ENCODE peak calls at places on chromosomes 12 and 14, in ten cellular contexts. One of them, this sample, is unnamed.
A peak's percentile ranks its signal among the peaks of the same experiment; 100 is the strongest.

GRCh38 chr12:122865268-122866231 is 30.3 kb downstream of the HIP1R start:
- DNase-seq in CD8-positive, alpha-beta T cell: no peak
- DNase-seq in activated T-helper 1 cell treated with anti-CD3 and anti-CD28 coated beads, Interleukin-12 subunit alpha, Interleukin-12 subunit beta, Interleukin-2, Interleukin-4 antibody, amounts not matched to agents 30 ng/mL and 10 ng/mL and 1 ng/mL, durations not matched to agents 14 hours and 24 hours and 36 hours: no peak
- DNase-seq in Panc1: no peak
- DNase-seq in effector memory CD8-positive, alpha-beta T cell: no peak
- DNase-seq in HEK293T: no peak
- DNase-seq in Kasumi-1: peak; percentile 15
- DNase-seq in NCI-H748 treated with DMSO at 0.1 percent for 48 hours: no peak
- DNase-seq in dorsolateral prefrontal cortex: no peak
- DNase-seq in left colon: peak; percentile 58
- DNase-seq in this sample: no peak

GRCh38 chr14:70707138-70708038 is 65.7 kb downstream of the TTC9 start:
- DNase-seq in left colon: no peak
- DNase-seq in activated T-helper 1 cell treated with anti-CD3 and anti-CD28 coated beads, Interleukin-12 subunit alpha, Interleukin-12 subunit beta, Interleukin-2, Interleukin-4 antibody, amounts not matched to agents 30 ng/mL and 10 ng/mL and 1 ng/mL, durations not matched to agents 14 hours and 24 hours and 36 hours: no peak
- DNase-seq in HEK293T: no peak
- DNase-seq in Panc1: no peak
- DNase-seq in effector memory CD8-positive, alpha-beta T cell: no peak
- DNase-seq in dorsolateral prefrontal cortex: peak; percentile 33
- DNase-seq in NCI-H748 treated with DMSO at 0.1 percent for 48 hours: no peak
- DNase-seq in Kasumi-1: peak; percentile 36
- DNase-seq in CD8-positive, alpha-beta T cell: no peak
- DNase-seq in this sample: peak; percentile 24

GRCh38 chr12:82608706-82609105 is 78.0 kb upstream of the TMTC2 start:
- DNase-seq in left colon: no peak
- DNase-seq in dorsolateral prefrontal cortex: no peak
- DNase-seq in effector memory CD8-positive, alpha-beta T cell: no peak
- DNase-seq in Panc1: no peak
- DNase-seq in Kasumi-1: no peak
- DNase-seq in CD8-positive, alpha-beta T cell: no peak
- DNase-seq in activated T-helper 1 cell treated with anti-CD3 and anti-CD28 coated beads, Interleukin-12 subunit alpha, Interleukin-12 subunit beta, Interleukin-2, Interleukin-4 antibody, amounts not matched to agents 30 ng/mL and 10 ng/mL and 1 ng/mL, durations not matched to agents 14 hours and 24 hours and 36 hours: no peak
- DNase-seq in HEK293T: no peak
- DNase-seq in NCI-H748 treated with DMSO at 0.1 percent for 48 hours: no peak
- DNase-seq in this sample: no peak

GRCh38 chr12:54439521-54440255 is 20.6 kb upstream of the ITGA5 start:
- DNase-seq in Panc1: no peak
- DNase-seq in CD8-positive, alpha-beta T cell: no peak
- DNase-seq in activated T-helper 1 cell treated with anti-CD3 and anti-CD28 coated beads, Interleukin-12 subunit alpha, Interleukin-12 subunit beta, Interleukin-2, Interleukin-4 antibody, amounts not matched to agents 30 ng/mL and 10 ng/mL and 1 ng/mL, durations not matched to agents 14 hours and 24 hours and 36 hours: no peak
- DNase-seq in HEK293T: peak; percentile 72
- DNase-seq in dorsolateral prefrontal cortex: no peak
- DNase-seq in Kasumi-1: peak; percentile 87
- DNase-seq in effector memory CD8-positive, alpha-beta T cell: no peak
- DNase-seq in NCI-H748 treated with DMSO at 0.1 percent for 48 hours: peak; percentile 54
- DNase-seq in left colon: no peak
- DNase-seq in this sample: peak; percentile 40

GRCh38 chr14:91118511-91119068 is 4.7 kb downstream of the DGLUCY start:
- DNase-seq in dorsolateral prefrontal cortex: no peak
- DNase-seq in HEK293T: no peak
- DNase-seq in activated T-helper 1 cell treated with anti-CD3 and anti-CD28 coated beads, Interleukin-12 subunit alpha, Interleukin-12 subunit beta, Interleukin-2, Interleukin-4 antibody, amounts not matched to agents 30 ng/mL and 10 ng/mL and 1 ng/mL, durations not matched to agents 14 hours and 24 hours and 36 hours: no peak
- DNase-seq in NCI-H748 treated with DMSO at 0.1 percent for 48 hours: no peak
- DNase-seq in left colon: no peak
- DNase-seq in Panc1: no peak
- DNase-seq in Kasumi-1: no peak
- DNase-seq in CD8-positive, alpha-beta T cell: no peak
- DNase-seq in effector memory CD8-positive, alpha-beta T cell: no peak
- DNase-seq in this sample: no peak

GRCh38 chr12:100579844-100580243 is 6.4 kb downstream of the GAS2L3 start:
- DNase-seq in left colon: no peak
- DNase-seq in Panc1: no peak
- DNase-seq in HEK293T: no peak
- DNase-seq in effector memory CD8-positive, alpha-beta T cell: no peak
- DNase-seq in CD8-positive, alpha-beta T cell: no peak
- DNase-seq in activated T-helper 1 cell treated with anti-CD3 and anti-CD28 coated beads, Interleukin-12 subunit alpha, Interleukin-12 subunit beta, Interleukin-2, Interleukin-4 antibody, amounts not matched to agents 30 ng/mL and 10 ng/mL and 1 ng/mL, durations not matched to agents 14 hours and 24 hours and 36 hours: no peak
- DNase-seq in NCI-H748 treated with DMSO at 0.1 percent for 48 hours: no peak
- DNase-seq in dorsolateral prefrontal cortex: no peak
- DNase-seq in Kasumi-1: no peak
- DNase-seq in this sample: no peak

GRCh38 chr12:43951286-43951685 is 115.4 kb downstream of the TMEM117 start:
- DNase-seq in CD8-positive, alpha-beta T cell: no peak
- DNase-seq in NCI-H748 treated with DMSO at 0.1 percent for 48 hours: no peak
- DNase-seq in HEK293T: no peak
- DNase-seq in dorsolateral prefrontal cortex: no peak
- DNase-seq in left colon: no peak
- DNase-seq in effector memory CD8-positive, alpha-beta T cell: no peak
- DNase-seq in Panc1: no peak
- DNase-seq in activated T-helper 1 cell treated with anti-CD3 and anti-CD28 coated beads, Interleukin-12 subunit alpha, Interleukin-12 subunit beta, Interleukin-2, Interleukin-4 antibody, amounts not matched to agents 30 ng/mL and 10 ng/mL and 1 ng/mL, durations not matched to agents 14 hours and 24 hours and 36 hours: no peak
- DNase-seq in Kasumi-1: no peak
- DNase-seq in this sample: no peak

GRCh38 chr12:71782007-71782406 is 27.3 kb downstream of the RAB21 start:
- DNase-seq in activated T-helper 1 cell treated with anti-CD3 and anti-CD28 coated beads, Interleukin-12 subunit alpha, Interleukin-12 subunit beta, Interleukin-2, Interleukin-4 antibody, amounts not matched to agents 30 ng/mL and 10 ng/mL and 1 ng/mL, durations not matched to agents 14 hours and 24 hours and 36 hours: no peak
- DNase-seq in CD8-positive, alpha-beta T cell: no peak
- DNase-seq in left colon: no peak
- DNase-seq in dorsolateral prefrontal cortex: no peak
- DNase-seq in NCI-H748 treated with DMSO at 0.1 percent for 48 hours: no peak
- DNase-seq in effector memory CD8-positive, alpha-beta T cell: no peak
- DNase-seq in Panc1: no peak
- DNase-seq in HEK293T: no peak
- DNase-seq in Kasumi-1: peak; percentile 41
- DNase-seq in this sample: no peak

GRCh38 chr14:90831821-90832220 is 15.6 kb upstream of the TTC7B start:
- DNase-seq in effector memory CD8-positive, alpha-beta T cell: no peak
- DNase-seq in CD8-positive, alpha-beta T cell: no peak
- DNase-seq in activated T-helper 1 cell treated with anti-CD3 and anti-CD28 coated beads, Interleukin-12 subunit alpha, Interleukin-12 subunit beta, Interleukin-2, Interleukin-4 antibody, amounts not matched to agents 30 ng/mL and 10 ng/mL and 1 ng/mL, durations not matched to agents 14 hours and 24 hours and 36 hours: no peak
- DNase-seq in dorsolateral prefrontal cortex: peak; percentile 41
- DNase-seq in NCI-H748 treated with DMSO at 0.1 percent for 48 hours: no peak
- DNase-seq in HEK293T: no peak
- DNase-seq in Panc1: no peak
- DNase-seq in left colon: no peak
- DNase-seq in Kasumi-1: no peak
- DNase-seq in this sample: no peak

GRCh38 chr12:80232873-80233272 is 133.5 kb downstream of the OTOGL start:
- DNase-seq in NCI-H748 treated with DMSO at 0.1 percent for 48 hours: no peak
- DNase-seq in Panc1: no peak
- DNase-seq in dorsolateral prefrontal cortex: no peak
- DNase-seq in activated T-helper 1 cell treated with anti-CD3 and anti-CD28 coated beads, Interleukin-12 subunit alpha, Interleukin-12 subunit beta, Interleukin-2, Interleukin-4 antibody, amounts not matched to agents 30 ng/mL and 10 ng/mL and 1 ng/mL, durations not matched to agents 14 hours and 24 hours and 36 hours: no peak
- DNase-seq in CD8-positive, alpha-beta T cell: no peak
- DNase-seq in Kasumi-1: no peak
- DNase-seq in left colon: no peak
- DNase-seq in HEK293T: no peak
- DNase-seq in effector memory CD8-positive, alpha-beta T cell: no peak
- DNase-seq in this sample: no peak

GRCh38 chr12:101785671-101786070 is 45.1 kb downstream of the GNPTAB start:
- DNase-seq in NCI-H748 treated with DMSO at 0.1 percent for 48 hours: no peak
- DNase-seq in effector memory CD8-positive, alpha-beta T cell: no peak
- DNase-seq in dorsolateral prefrontal cortex: no peak
- DNase-seq in Kasumi-1: no peak
- DNase-seq in HEK293T: no peak
- DNase-seq in CD8-positive, alpha-beta T cell: no peak
- DNase-seq in Panc1: no peak
- DNase-seq in activated T-helper 1 cell treated with anti-CD3 and anti-CD28 coated beads, Interleukin-12 subunit alpha, Interleukin-12 subunit beta, Interleukin-2, Interleukin-4 antibody, amounts not matched to agents 30 ng/mL and 10 ng/mL and 1 ng/mL, durations not matched to agents 14 hours and 24 hours and 36 hours: no peak
- DNase-seq in left colon: no peak
- DNase-seq in this sample: no peak

GRCh38 chr14:49314756-49315155 is 271.4 kb downstream of the RPS29 start:
- DNase-seq in HEK293T: no peak
- DNase-seq in NCI-H748 treated with DMSO at 0.1 percent for 48 hours: no peak
- DNase-seq in dorsolateral prefrontal cortex: no peak
- DNase-seq in left colon: no peak
- DNase-seq in activated T-helper 1 cell treated with anti-CD3 and anti-CD28 coated beads, Interleukin-12 subunit alpha, Interleukin-12 subunit beta, Interleukin-2, Interleukin-4 antibody, amounts not matched to agents 30 ng/mL and 10 ng/mL and 1 ng/mL, durations not matched to agents 14 hours and 24 hours and 36 hours: no peak
- DNase-seq in CD8-positive, alpha-beta T cell: no peak
- DNase-seq in Kasumi-1: no peak
- DNase-seq in effector memory CD8-positive, alpha-beta T cell: no peak
- DNase-seq in Panc1: no peak
- DNase-seq in this sample: no peak

GRCh38 chr12:106195638-106196037 is 52.2 kb downstream of the CKAP4 start:
- DNase-seq in effector memory CD8-positive, alpha-beta T cell: no peak
- DNase-seq in Panc1: no peak
- DNase-seq in CD8-positive, alpha-beta T cell: no peak
- DNase-seq in left colon: peak; percentile 15
- DNase-seq in activated T-helper 1 cell treated with anti-CD3 and anti-CD28 coated beads, Interleukin-12 subunit alpha, Interleukin-12 subunit beta, Interleukin-2, Interleukin-4 antibody, amounts not matched to agents 30 ng/mL and 10 ng/mL and 1 ng/mL, durations not matched to agents 14 hours and 24 hours and 36 hours: no peak
- DNase-seq in Kasumi-1: no peak
- DNase-seq in NCI-H748 treated with DMSO at 0.1 percent for 48 hours: no peak
- DNase-seq in dorsolateral prefrontal cortex: peak; percentile 56
- DNase-seq in HEK293T: no peak
- DNase-seq in this sample: no peak

GRCh38 chr12:71469235-71469873 is 29.8 kb downstream of the LGR5 start:
- DNase-seq in left colon: no peak
- DNase-seq in CD8-positive, alpha-beta T cell: no peak
- DNase-seq in Kasumi-1: no peak
- DNase-seq in activated T-helper 1 cell treated with anti-CD3 and anti-CD28 coated beads, Interleukin-12 subunit alpha, Interleukin-12 subunit beta, Interleukin-2, Interleukin-4 antibody, amounts not matched to agents 30 ng/mL and 10 ng/mL and 1 ng/mL, durations not matched to agents 14 hours and 24 hours and 36 hours: no peak
- DNase-seq in dorsolateral prefrontal cortex: no peak
- DNase-seq in effector memory CD8-positive, alpha-beta T cell: no peak
- DNase-seq in Panc1: no peak
- DNase-seq in NCI-H748 treated with DMSO at 0.1 percent for 48 hours: no peak
- DNase-seq in HEK293T: peak; percentile 39
- DNase-seq in this sample: no peak

GRCh38 chr12:30138483-30138882 is 354.7 kb upstream of the TMTC1 start:
- DNase-seq in CD8-positive, alpha-beta T cell: no peak
- DNase-seq in Panc1: no peak
- DNase-seq in HEK293T: no peak
- DNase-seq in effector memory CD8-positive, alpha-beta T cell: no peak
- DNase-seq in left colon: no peak
- DNase-seq in NCI-H748 treated with DMSO at 0.1 percent for 48 hours: no peak
- DNase-seq in activated T-helper 1 cell treated with anti-CD3 and anti-CD28 coated beads, Interleukin-12 subunit alpha, Interleukin-12 subunit beta, Interleukin-2, Interleukin-4 antibody, amounts not matched to agents 30 ng/mL and 10 ng/mL and 1 ng/mL, durations not matched to agents 14 hours and 24 hours and 36 hours: no peak
- DNase-seq in dorsolateral prefrontal cortex: no peak
- DNase-seq in Kasumi-1: no peak
- DNase-seq in this sample: no peak

GRCh38 chr14:100375273-100375962 is 52.3 kb downstream of the SLC25A47 start:
- DNase-seq in NCI-H748 treated with DMSO at 0.1 percent for 48 hours: no peak
- DNase-seq in left colon: peak; percentile 67
- DNase-seq in HEK293T: no peak
- DNase-seq in activated T-helper 1 cell treated with anti-CD3 and anti-CD28 coated beads, Interleukin-12 subunit alpha, Interleukin-12 subunit beta, Interleukin-2, Interleukin-4 antibody, amounts not matched to agents 30 ng/mL and 10 ng/mL and 1 ng/mL, durations not matched to agents 14 hours and 24 hours and 36 hours: peak; percentile 70
- DNase-seq in dorsolateral prefrontal cortex: peak; percentile 55
- DNase-seq in Kasumi-1: peak; percentile 16
- DNase-seq in Panc1: no peak
- DNase-seq in CD8-positive, alpha-beta T cell: no peak
- DNase-seq in effector memory CD8-positive, alpha-beta T cell: no peak
- DNase-seq in this sample: peak; percentile 24

GRCh38 chr14:20343092-20343854 is at the start of gene PARP2:
- DNase-seq in left colon: peak; percentile 95
- DNase-seq in HEK293T: peak; percentile 97
- DNase-seq in Kasumi-1: peak; percentile 99
- DNase-seq in dorsolateral prefrontal cortex: peak; percentile 97
- DNase-seq in effector memory CD8-positive, alpha-beta T cell: peak; percentile 86
- DNase-seq in NCI-H748 treated with DMSO at 0.1 percent for 48 hours: peak; percentile 96
- DNase-seq in activated T-helper 1 cell treated with anti-CD3 and anti-CD28 coated beads, Interleukin-12 subunit alpha, Interleukin-12 subunit beta, Interleukin-2, Interleukin-4 antibody, amounts not matched to agents 30 ng/mL and 10 ng/mL and 1 ng/mL, durations not matched to agents 14 hours and 24 hours and 36 hours: peak; percentile 92
- DNase-seq in Panc1: peak; percentile 98
- DNase-seq in CD8-positive, alpha-beta T cell: peak; percentile 76
- DNase-seq in this sample: peak; percentile 100

GRCh38 chr12:64884728-64885127 is 60.3 kb downstream of the TBC1D30 start:
- DNase-seq in activated T-helper 1 cell treated with anti-CD3 and anti-CD28 coated beads, Interleukin-12 subunit alpha, Interleukin-12 subunit beta, Interleukin-2, Interleukin-4 antibody, amounts not matched to agents 30 ng/mL and 10 ng/mL and 1 ng/mL, durations not matched to agents 14 hours and 24 hours and 36 hours: no peak
- DNase-seq in dorsolateral prefrontal cortex: no peak
- DNase-seq in CD8-positive, alpha-beta T cell: no peak
- DNase-seq in effector memory CD8-positive, alpha-beta T cell: no peak
- DNase-seq in HEK293T: no peak
- DNase-seq in NCI-H748 treated with DMSO at 0.1 percent for 48 hours: no peak
- DNase-seq in left colon: no peak
- DNase-seq in Panc1: no peak
- DNase-seq in Kasumi-1: no peak
- DNase-seq in this sample: no peak

GRCh38 chr14:92456215-92457017 is 57.2 kb upstream of the RIN3 start:
- DNase-seq in activated T-helper 1 cell treated with anti-CD3 and anti-CD28 coated beads, Interleukin-12 subunit alpha, Interleukin-12 subunit beta, Interleukin-2, Interleukin-4 antibody, amounts not matched to agents 30 ng/mL and 10 ng/mL and 1 ng/mL, durations not matched to agents 14 hours and 24 hours and 36 hours: no peak
- DNase-seq in CD8-positive, alpha-beta T cell: no peak
- DNase-seq in Kasumi-1: peak; percentile 34
- DNase-seq in left colon: peak; percentile 41
- DNase-seq in dorsolateral prefrontal cortex: no peak
- DNase-seq in effector memory CD8-positive, alpha-beta T cell: no peak
- DNase-seq in Panc1: peak; percentile 43
- DNase-seq in NCI-H748 treated with DMSO at 0.1 percent for 48 hours: peak; percentile 39
- DNase-seq in HEK293T: peak; percentile 70
- DNase-seq in this sample: no peak

GRCh38 chr14:28651148-28651547 is 115.4 kb upstream of the FOXG1 start:
- DNase-seq in left colon: no peak
- DNase-seq in CD8-positive, alpha-beta T cell: no peak
- DNase-seq in effector memory CD8-positive, alpha-beta T cell: no peak
- DNase-seq in NCI-H748 treated with DMSO at 0.1 percent for 48 hours: no peak
- DNase-seq in activated T-helper 1 cell treated with anti-CD3 and anti-CD28 coated beads, Interleukin-12 subunit alpha, Interleukin-12 subunit beta, Interleukin-2, Interleukin-4 antibody, amounts not matched to agents 30 ng/mL and 10 ng/mL and 1 ng/mL, durations not matched to agents 14 hours and 24 hours and 36 hours: no peak
- DNase-seq in Kasumi-1: peak; percentile 15
- DNase-seq in dorsolateral prefrontal cortex: no peak
- DNase-seq in HEK293T: no peak
- DNase-seq in Panc1: no peak
- DNase-seq in this sample: no peak

GRCh38 chr14:33030406-33030805 is 91.7 kb downstream of the NPAS3 start:
- DNase-seq in CD8-positive, alpha-beta T cell: no peak
- DNase-seq in Panc1: no peak
- DNase-seq in Kasumi-1: no peak
- DNase-seq in left colon: no peak
- DNase-seq in HEK293T: no peak
- DNase-seq in activated T-helper 1 cell treated with anti-CD3 and anti-CD28 coated beads, Interleukin-12 subunit alpha, Interleukin-12 subunit beta, Interleukin-2, Interleukin-4 antibody, amounts not matched to agents 30 ng/mL and 10 ng/mL and 1 ng/mL, durations not matched to agents 14 hours and 24 hours and 36 hours: no peak
- DNase-seq in effector memory CD8-positive, alpha-beta T cell: no peak
- DNase-seq in NCI-H748 treated with DMSO at 0.1 percent for 48 hours: peak; percentile 35
- DNase-seq in dorsolateral prefrontal cortex: no peak
- DNase-seq in this sample: no peak

GRCh38 chr12:52437508-52437907 is 3.3 kb upstream of the KRT75 start:
- DNase-seq in Kasumi-1: no peak
- DNase-seq in CD8-positive, alpha-beta T cell: no peak
- DNase-seq in NCI-H748 treated with DMSO at 0.1 percent for 48 hours: no peak
- DNase-seq in HEK293T: no peak
- DNase-seq in left colon: no peak
- DNase-seq in activated T-helper 1 cell treated with anti-CD3 and anti-CD28 coated beads, Interleukin-12 subunit alpha, Interleukin-12 subunit beta, Interleukin-2, Interleukin-4 antibody, amounts not matched to agents 30 ng/mL and 10 ng/mL and 1 ng/mL, durations not matched to agents 14 hours and 24 hours and 36 hours: no peak
- DNase-seq in effector memory CD8-positive, alpha-beta T cell: no peak
- DNase-seq in dorsolateral prefrontal cortex: no peak
- DNase-seq in Panc1: no peak
- DNase-seq in this sample: no peak

GRCh38 chr14:93889739-93890138 is 37.4 kb upstream of the FAM181A start:
- DNase-seq in Panc1: no peak
- DNase-seq in left colon: no peak
- DNase-seq in effector memory CD8-positive, alpha-beta T cell: no peak
- DNase-seq in Kasumi-1: no peak
- DNase-seq in NCI-H748 treated with DMSO at 0.1 percent for 48 hours: no peak
- DNase-seq in activated T-helper 1 cell treated with anti-CD3 and anti-CD28 coated beads, Interleukin-12 subunit alpha, Interleukin-12 subunit beta, Interleukin-2, Interleukin-4 antibody, amounts not matched to agents 30 ng/mL and 10 ng/mL and 1 ng/mL, durations not matched to agents 14 hours and 24 hours and 36 hours: no peak
- DNase-seq in HEK293T: no peak
- DNase-seq in dorsolateral prefrontal cortex: no peak
- DNase-seq in CD8-positive, alpha-beta T cell: no peak
- DNase-seq in this sample: no peak

GRCh38 chr14:71688576-71688975 is 243.7 kb upstream of the RGS6 start:
- DNase-seq in left colon: no peak
- DNase-seq in activated T-helper 1 cell treated with anti-CD3 and anti-CD28 coated beads, Interleukin-12 subunit alpha, Interleukin-12 subunit beta, Interleukin-2, Interleukin-4 antibody, amounts not matched to agents 30 ng/mL and 10 ng/mL and 1 ng/mL, durations not matched to agents 14 hours and 24 hours and 36 hours: no peak
- DNase-seq in NCI-H748 treated with DMSO at 0.1 percent for 48 hours: no peak
- DNase-seq in dorsolateral prefrontal cortex: no peak
- DNase-seq in CD8-positive, alpha-beta T cell: no peak
- DNase-seq in effector memory CD8-positive, alpha-beta T cell: no peak
- DNase-seq in Panc1: no peak
- DNase-seq in HEK293T: no peak
- DNase-seq in Kasumi-1: no peak
- DNase-seq in this sample: no peak

GRCh38 chr12:30806989-30807694 is 52.4 kb upstream of the CAPRIN2 start:
- DNase-seq in effector memory CD8-positive, alpha-beta T cell: peak; percentile 12
- DNase-seq in left colon: no peak
- DNase-seq in CD8-positive, alpha-beta T cell: no peak
- DNase-seq in Kasumi-1: peak; percentile 68
- DNase-seq in activated T-helper 1 cell treated with anti-CD3 and anti-CD28 coated beads, Interleukin-12 subunit alpha, Interleukin-12 subunit beta, Interleukin-2, Interleukin-4 antibody, amounts not matched to agents 30 ng/mL and 10 ng/mL and 1 ng/mL, durations not matched to agents 14 hours and 24 hours and 36 hours: peak; percentile 4
- DNase-seq in dorsolateral prefrontal cortex: no peak
- DNase-seq in NCI-H748 treated with DMSO at 0.1 percent for 48 hours: peak; percentile 41
- DNase-seq in HEK293T: peak; percentile 57
- DNase-seq in Panc1: peak; percentile 78
- DNase-seq in this sample: peak; percentile 27

GRCh38 chr12:42180990-42181611 is 36.4 kb upstream of the GXYLT1 start:
- DNase-seq in left colon: no peak
- DNase-seq in Panc1: no peak
- DNase-seq in Kasumi-1: peak; percentile 87
- DNase-seq in effector memory CD8-positive, alpha-beta T cell: no peak
- DNase-seq in dorsolateral prefrontal cortex: no peak
- DNase-seq in HEK293T: no peak
- DNase-seq in activated T-helper 1 cell treated with anti-CD3 and anti-CD28 coated beads, Interleukin-12 subunit alpha, Interleukin-12 subunit beta, Interleukin-2, Interleukin-4 antibody, amounts not matched to agents 30 ng/mL and 10 ng/mL and 1 ng/mL, durations not matched to agents 14 hours and 24 hours and 36 hours: no peak
- DNase-seq in NCI-H748 treated with DMSO at 0.1 percent for 48 hours: no peak
- DNase-seq in CD8-positive, alpha-beta T cell: no peak
- DNase-seq in this sample: no peak

GRCh38 chr14:75884198-75884611 is 97.6 kb downstream of the TGFB3 start:
- DNase-seq in NCI-H748 treated with DMSO at 0.1 percent for 48 hours: no peak
- DNase-seq in Kasumi-1: no peak
- DNase-seq in CD8-positive, alpha-beta T cell: no peak
- DNase-seq in effector memory CD8-positive, alpha-beta T cell: no peak
- DNase-seq in HEK293T: peak; percentile 32
- DNase-seq in activated T-helper 1 cell treated with anti-CD3 and anti-CD28 coated beads, Interleukin-12 subunit alpha, Interleukin-12 subunit beta, Interleukin-2, Interleukin-4 antibody, amounts not matched to agents 30 ng/mL and 10 ng/mL and 1 ng/mL, durations not matched to agents 14 hours and 24 hours and 36 hours: no peak
- DNase-seq in dorsolateral prefrontal cortex: no peak
- DNase-seq in left colon: no peak
- DNase-seq in Panc1: no peak
- DNase-seq in this sample: no peak

GRCh38 chr12:52007158-52007921 is 594 bp downstream of the TAMALIN start:
- DNase-seq in HEK293T: no peak
- DNase-seq in dorsolateral prefrontal cortex: no peak
- DNase-seq in left colon: peak; percentile 57
- DNase-seq in effector memory CD8-positive, alpha-beta T cell: peak; percentile 53
- DNase-seq in Kasumi-1: no peak
- DNase-seq in Panc1: no peak
- DNase-seq in CD8-positive, alpha-beta T cell: peak; percentile 33
- DNase-seq in NCI-H748 treated with DMSO at 0.1 percent for 48 hours: no peak
- DNase-seq in activated T-helper 1 cell treated with anti-CD3 and anti-CD28 coated beads, Interleukin-12 subunit alpha, Interleukin-12 subunit beta, Interleukin-2, Interleukin-4 antibody, amounts not matched to agents 30 ng/mL and 10 ng/mL and 1 ng/mL, durations not matched to agents 14 hours and 24 hours and 36 hours: peak; percentile 11
- DNase-seq in this sample: no peak

This sample was measured in GDM1.